ENCODE peak calls at places on chromosome 14, in four cellular contexts. V is PC-3, D is HL-60, I is psoas muscle. W is an unnamed sample. For H3K27me3, the result is how much of the 10 kb centered on the place peaks cover.

GRCh38 chr14:24990773-24991172 is 59.2 kb downstream of the STXBP6 start:
- DNase-seq in V (no peak), D (no peak), I (no peak), W (no peak)

GRCh38 chr14:103733651-103734050 is 18.0 kb downstream of the ZFYVE21 start:
- DNase-seq in V (peak), D (no peak), I (peak), W (no peak)

GRCh38 chr14:105940534-105941225 is 414.3 kb downstream of the TMEM121 start:
- DNase-seq in V (no peak), D (no peak), I (no peak), W (no peak)

GRCh38 chr14:68394113-68394718 is 398.7 kb downstream of the ZFP36L1 start:
- DNase-seq in V (no peak), D (no peak), I (no peak), W (no peak)

GRCh38 chr14:90943367-90943766 is 117.1 kb downstream of the RPS6KA5 start:
- DNase-seq in V (no peak), D (no peak), I (no peak), W (no peak)

GRCh38 chr14:92945959-92946846 is 23.3 kb downstream of the CHGA start:
- DNase-seq in V (peak), D (no peak), I (peak), W (no peak)

GRCh38 chr14:101134161-101134631 is 230.7 kb upstream of the RTL1 start:
- DNase-seq in V (no peak), D (no peak), I (no peak), W (no peak)

GRCh38 chr14:75274899-75275569 is 3.6 kb upstream of the FOS start:
- DNase-seq in V (no peak), D (peak), I (no peak), W (no peak)

GRCh38 chr14:103716091-103716801 is 636 bp downstream of the ZFYVE21 start:
- DNase-seq in V (no peak), D (peak), I (peak), W (no peak)

GRCh38 chr14:76292561-76292960 is 83.4 kb upstream of the ESRRB start:
- DNase-seq in V (no peak), D (no peak), I (no peak), W (no peak)

GRCh38 chr14:35534884-35535793 is 1.2 kb downstream of the INSM2 start:
- DNase-seq in V (peak), D (peak), I (peak), W (no peak)

GRCh38 chr14:52025952-52026510 is 36.7 kb downstream of the RTRAF start:
- DNase-seq in V (no peak), D (no peak), I (no peak), W (no peak)

GRCh38 chr14:76077340-76077739 is 74.4 kb upstream of the GPATCH2L start:
- DNase-seq in V (no peak), D (no peak), I (no peak), W (no peak)

GRCh38 chr14:58863576-58864345 is 226.0 kb downstream of the DACT1 start:
- DNase-seq in V (no peak), D (no peak), I (no peak), W (no peak)

GRCh38 chr14:55052259-55052930 is 948 bp downstream of the MAPK1IP1L start:
- DNase-seq in V (peak), D (no peak), I (no peak), W (no peak)

GRCh38 chr14:56554301-56554700 is 25.3 kb upstream of the TMEM260 start:
- DNase-seq in V (no peak), D (no peak), I (no peak), W (no peak)

GRCh38 chr14:103628221-103628683 is 759 bp upstream of the KLC1 start:
- DNase-seq in V (peak), D (no peak), I (peak), W (no peak)

GRCh38 chr14:42248131-42248530 is 641.5 kb downstream of the LRFN5 start:
- DNase-seq in V (no peak), D (no peak), I (no peak), W (no peak)

GRCh38 chr14:77603654-77604270 is 12.7 kb downstream of the SPTLC2 start:
- DNase-seq in V (peak), D (peak), I (peak), W (no peak)

GRCh38 chr14:37045340-37046061 is 126.9 kb downstream of the SLC25A21 start:
- DNase-seq in V (no peak), D (no peak), I (no peak), W (no peak)

GRCh38 chr14:58107947-58108552 is 44.0 kb downstream of the ARMH4 start:
- DNase-seq in V (peak), D (peak), I (no peak), W (peak)

GRCh38 chr14:59363545-59364226 is 101.5 kb downstream of the GPR135 start:
- DNase-seq in V (peak), D (no peak), I (no peak), W (no peak)

GRCh38 chr14:75591331-75591946 is 13.0 kb downstream of the FLVCR2 start:
- DNase-seq in V (no peak), D (no peak), I (no peak), W (no peak)

GRCh38 chr14:56331815-56332214 is 213.6 kb downstream of the PELI2 start:
- DNase-seq in V (no peak), D (no peak), I (no peak), W (no peak)

GRCh38 chr14:69056389-69056788 is 77.3 kb upstream of the ACTN1 start:
- DNase-seq in V (no peak), D (peak), I (no peak), W (no peak)

GRCh38 chr14:95784137-95784536 is 70.2 kb upstream of the TCL1A start:
- DNase-seq in V (peak), D (no peak), I (no peak), W (no peak)

GRCh38 chr14:103125098-103126070 is 2.1 kb downstream of the TNFAIP2 start:
- DNase-seq in V (no peak), D (no peak), I (peak), W (no peak)

GRCh38 chr14:41606249-41607118 is at the start of gene LRFN5:
- DNase-seq in V (peak), D (no peak), I (peak), W (no peak)

GRCh38 chr14:95765016-95765415 is 51.1 kb upstream of the TCL1A start:
- DNase-seq in V (no peak), D (no peak), I (no peak), W (no peak)

GRCh38 chr14:49882826-49883694 is 9.8 kb upstream of the ARF6 start:
- DNase-seq in V (peak), D (no peak), I (no peak), W (no peak)
- H3K27me3 ChIP-seq in V (under half), D (under half), I (under half), W (under half)

GRCh38 chr14:23483216-23483854 is 13.8 kb downstream of the NGDN start:
- DNase-seq in V (peak), D (peak), I (no peak), W (no peak)
- TF ChIP-seq CTCF in V (peak), D (peak), I (no peak), W (peak)

GRCh38 chr14:39168591-39168990 is 1.5 kb downstream of the TRAPPC6B start:
- DNase-seq in V (no peak), D (no peak), I (no peak), W (no peak)
- H3K4me3 ChIP-seq in V (peak), D (no peak), I (peak), W (peak)

GRCh38 chr14:38212996-38213395 is 5.3 kb downstream of the SSTR1 start:
- DNase-seq in V (no peak), D (no peak), I (no peak), W (no peak)
- H3K27me3 ChIP-seq in V (under half), D (under half), I (under half), W (under half)

W was measured in BJ.